ENCODE peak calls at places on chromosomes 12 and 14, in four cellular contexts. G, N, O and C are unnamed samples.
A peak's percentile ranks its signal among the peaks of the same experiment; 100 is the strongest.

GRCh38 chr12:71472441-71472911 is 32.9 kb downstream of the LGR5 start:
- DNase-seq in N (no peak), G (no peak), O (no peak), C (no peak)

GRCh38 chr12:105120551-105120950 is 13.0 kb downstream of the WASHC4 start:
- DNase-seq in N (no peak), O (no peak), G (no peak), C (no peak)

GRCh38 chr14:20848316-20848954 is 42.8 kb upstream of the RNASE3 start:
- DNase-seq in N (no peak), G (no peak), O (no peak), C (peak; percentile 47)

GRCh38 chr12:3160081-3160480 is 82.9 kb downstream of the TSPAN9 start:
- DNase-seq in N (no peak), O (no peak), G (no peak), C (no peak)

GRCh38 chr12:107287436-107288413 is 194.4 kb upstream of the CRY1 start:
- DNase-seq in N (no peak), G (no peak), O (no peak), C (no peak)

GRCh38 chr12:3958534-3958933 is 85.3 kb upstream of the PARP11 start:
- DNase-seq in G (no peak), O (no peak), N (no peak), C (no peak)

GRCh38 chr12:49824886-49825285 is 3.3 kb downstream of the NCKAP5L start:
- DNase-seq in O (no peak), G (no peak), N (no peak), C (no peak)

GRCh38 chr14:20477211-20477876 is 8.1 kb downstream of the PNP start:
- DNase-seq in G (no peak), N (no peak), O (peak; percentile 65), C (no peak)

GRCh38 chr14:67636361-67636919 is 16.7 kb downstream of the ARG2 start:
- DNase-seq in G (no peak), O (no peak), N (no peak), C (no peak)

GRCh38 chr14:35196571-35196970 is 74.2 kb downstream of the PRORP start:
- DNase-seq in N (no peak), G (no peak), O (peak; percentile 11), C (no peak)

GRCh38 chr14:93137864-93138263 is 22.1 kb upstream of the ITPK1 start:
- DNase-seq in N (no peak), O (peak; percentile 46), G (peak; percentile 88), C (peak; percentile 92)

GRCh38 chr12:96427269-96427729 is 27.1 kb upstream of the CDK17 start:
- DNase-seq in O (peak; percentile 16), G (peak; percentile 35), N (peak; percentile 35), C (no peak)
- TF ChIP-seq POLR2AphosphoS5 in O (peak; percentile 86), G (peak; percentile 41), N (peak; percentile 57), C (peak; percentile 61)

GRCh38 chr12:54549774-54550451 is 512 bp downstream of the PDE1B start:
- DNase-seq in G (no peak), O (no peak), N (no peak), C (peak; percentile 64)
- TF ChIP-seq POLR2AphosphoS5 in G (no peak), O (no peak), N (no peak), C (no peak)

GRCh38 chr14:86654558-86655184 is 1124.7 kb downstream of the FLRT2 start:
- DNase-seq in N (no peak), G (peak; percentile 35), O (peak; percentile 19), C (peak; percentile 42)
- TF ChIP-seq POLR2AphosphoS5 in N (no peak), G (no peak), O (no peak), C (no peak)

DNA sequence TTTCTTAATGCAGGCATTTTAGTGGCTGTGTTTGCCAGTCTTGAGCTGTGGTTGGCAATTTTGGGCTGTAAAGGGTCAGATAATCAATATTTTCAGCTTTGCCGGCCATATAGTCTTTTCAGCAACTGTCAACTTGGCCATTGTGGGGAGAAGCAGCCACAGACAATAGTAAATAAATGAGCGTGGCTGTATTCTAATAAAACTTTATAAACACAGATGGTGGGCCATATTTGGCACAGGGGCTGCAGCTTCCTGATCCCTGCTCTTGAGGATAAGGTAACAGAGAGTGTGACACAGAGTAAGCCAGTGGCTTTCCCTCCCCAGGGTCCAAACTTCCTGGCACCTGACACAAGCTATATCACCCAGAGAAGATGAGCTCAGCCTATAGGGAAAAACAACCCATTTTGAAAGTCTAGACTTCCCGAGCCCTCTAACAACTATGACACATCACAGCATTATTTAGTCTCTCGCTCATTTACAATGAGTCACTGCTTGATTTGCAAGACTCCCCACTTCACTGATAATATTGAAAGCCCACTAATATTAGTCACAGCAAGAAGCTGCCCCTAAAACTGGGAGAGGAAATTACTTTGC is 163.1 kb upstream of the TMPO start:
- DNase-seq in N (no peak), G (no peak), O (no peak), C (no peak)
- TF ChIP-seq POLR2AphosphoS5 in N (no peak), G (no peak), O (no peak), C (no peak)

GRCh38 chr12:94900496-94900895 is 103.0 kb downstream of the NDUFA12 start:
- DNase-seq in N (no peak), G (no peak), O (no peak), C (no peak)

GRCh38 chr12:94892544-94893267 is 110.8 kb downstream of the NDUFA12 start:
- DNase-seq in N (no peak), G (no peak), O (no peak), C (no peak)

DNA sequence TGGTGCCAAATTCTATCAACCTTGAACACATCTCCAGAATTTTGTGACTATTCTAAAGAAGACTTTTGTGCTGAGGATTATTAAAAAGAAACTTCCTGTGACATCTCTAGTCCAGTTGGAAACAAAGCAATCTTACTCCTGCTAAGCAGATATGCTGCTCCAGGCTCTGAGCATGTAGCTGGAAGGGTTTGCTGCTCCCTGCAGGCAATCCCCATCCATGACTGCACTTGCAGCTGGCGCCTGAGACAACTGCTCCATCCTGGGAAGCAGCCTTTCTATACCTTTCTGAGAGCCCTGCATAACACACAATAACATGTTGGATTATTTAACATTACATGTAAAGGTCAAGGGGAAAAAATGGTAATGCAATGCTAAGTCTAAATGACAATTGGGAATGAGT is 105.1 kb downstream of the NDUFA12 start:
- DNase-seq in N (no peak), O (no peak), G (no peak), C (no peak)
- TF ChIP-seq POLR2AphosphoS5 in N (no peak), O (no peak), G (no peak), C (no peak)

DNA sequence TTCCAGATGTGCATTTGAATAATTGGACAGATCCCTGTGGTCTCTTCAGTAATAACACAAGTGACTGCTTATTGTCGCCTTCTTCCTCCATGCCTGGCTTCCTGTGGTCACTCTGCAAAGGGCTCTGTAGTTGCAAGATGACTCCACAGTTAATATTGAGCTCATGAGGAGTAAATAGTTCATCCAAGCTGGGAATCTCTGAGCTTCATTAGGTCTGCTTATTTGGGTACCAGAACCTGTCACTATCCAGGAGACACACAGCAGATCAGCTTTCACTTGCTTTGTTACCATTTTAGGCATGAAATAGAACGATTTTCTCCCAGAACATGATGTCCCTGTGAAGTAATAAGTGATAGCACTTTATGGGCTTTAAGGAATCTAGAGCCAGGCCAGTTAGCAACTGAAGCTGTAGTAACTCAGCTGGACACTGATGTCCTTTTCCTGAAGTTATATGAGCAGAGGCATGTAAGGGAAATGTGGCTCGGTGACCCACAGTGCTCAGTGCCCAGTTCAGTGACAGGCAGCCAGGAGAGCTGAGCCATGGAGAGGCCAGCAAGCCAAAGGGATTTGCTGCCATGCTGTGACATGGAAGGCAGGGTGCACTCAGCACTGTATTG is 50.1 kb downstream of the CRADD start:
- DNase-seq in G (no peak), O (no peak), N (no peak), C (no peak)
- TF ChIP-seq POLR2AphosphoS5 in G (peak; percentile 51), O (no peak), N (no peak), C (no peak)

GRCh38 chr14:88002421-88002820 is 2.5 kb upstream of the GPR65 start:
- DNase-seq in G (no peak), O (no peak), N (no peak), C (peak; percentile 45)
- TF ChIP-seq POLR2AphosphoS5 in G (no peak), O (no peak), N (no peak), C (no peak)

DNA sequence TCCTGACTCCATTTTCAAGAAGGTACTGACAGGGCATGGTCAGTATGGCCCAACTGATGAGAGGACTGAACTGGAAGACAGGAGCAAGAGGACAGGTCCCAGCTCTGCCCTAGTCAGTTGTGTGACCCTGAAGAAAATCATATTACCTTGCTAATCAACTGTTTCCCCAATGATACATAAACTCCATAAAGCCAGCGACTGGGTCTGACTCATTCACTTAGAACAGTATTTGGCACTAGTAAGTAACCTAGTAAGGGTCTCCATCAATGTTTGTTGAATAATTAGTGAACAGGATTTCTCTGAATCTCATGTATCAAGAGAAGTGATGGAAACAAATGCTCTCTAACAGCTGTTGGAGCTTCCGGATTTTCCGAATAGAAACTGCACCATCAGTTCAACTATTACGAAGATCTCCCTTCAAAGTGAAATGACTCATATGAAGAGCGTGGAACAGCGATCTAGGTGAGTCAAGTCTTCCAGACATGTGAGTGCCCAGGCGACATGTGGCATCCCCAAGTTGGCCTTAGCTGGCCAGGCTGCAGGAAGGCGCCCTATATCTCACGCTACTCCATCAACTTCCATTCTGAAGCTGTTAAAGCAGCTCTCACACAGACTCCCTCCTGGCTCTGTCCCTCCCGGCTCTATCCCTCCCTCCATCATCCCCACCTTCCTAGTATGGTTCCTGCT is 94.5 kb downstream of the TTC7B start:
- DNase-seq in O (no peak), N (no peak), G (no peak), C (no peak)
- TF ChIP-seq POLR2AphosphoS5 in O (no peak), N (no peak), G (no peak), C (no peak)

GRCh38 chr12:121872546-121873223 is 14.0 kb upstream of the HPD start:
- DNase-seq in G (peak; percentile 55), O (peak; percentile 86), N (no peak), C (no peak)
- TF ChIP-seq POLR2AphosphoS5 in G (peak; percentile 9), O (peak; percentile 71), N (no peak), C (no peak)

GRCh38 chr12:57907281-57907680 is 34.1 kb upstream of the ATP23 start:
- DNase-seq in G (no peak), O (no peak), N (no peak), C (no peak)

GRCh38 chr12:57904426-57904825 is 36.9 kb upstream of the ATP23 start:
- DNase-seq in O (no peak), N (no peak), G (no peak), C (no peak)

GRCh38 chr12:57904848-57905811 is 36.2 kb upstream of the ATP23 start:
- DNase-seq in G (peak; percentile 94), N (peak; percentile 85), O (peak; percentile 81), C (no peak)

GRCh38 chr12:57906821-57907220 is 34.5 kb upstream of the ATP23 start:
- DNase-seq in G (no peak), O (no peak), N (no peak), C (no peak)

GRCh38 chr12:57905812-57906475 is 35.4 kb upstream of the ATP23 start:
- DNase-seq in N (no peak), O (no peak), G (no peak), C (no peak)
- TF ChIP-seq POLR2AphosphoS5 in N (no peak), O (no peak), G (no peak), C (no peak)